ENCODE peak calls at places on chromosomes 1 and 21, in five cellular contexts. One of them, this sample, is unnamed.

GRCh38 chr1:220217383-220217988 is 54.8 kb downstream of the RAB3GAP2 start:
- DNase-seq in A549: peak; percentile 15
- DNase-seq in foreskin fibroblast: peak; percentile 10
- DNase-seq in retinal pigment epithelial cell: no peak
- DNase-seq in fibroblast of pulmonary artery: no peak
- DNase-seq in this sample: no peak

GRCh38 chr1:182861994-182862393 is 22.8 kb downstream of the DHX9 start:
- DNase-seq in A549: no peak
- DNase-seq in foreskin fibroblast: no peak
- DNase-seq in retinal pigment epithelial cell: no peak
- DNase-seq in fibroblast of pulmonary artery: peak; percentile 45
- DNase-seq in this sample: no peak

GRCh38 chr1:193013005-193013404 is 46.2 kb downstream of the UCHL5 start:
- DNase-seq in A549: no peak
- DNase-seq in foreskin fibroblast: peak; percentile 14
- DNase-seq in retinal pigment epithelial cell: no peak
- DNase-seq in fibroblast of pulmonary artery: peak; percentile 52
- DNase-seq in this sample: no peak

GRCh38 chr21:33848252-33848953 is 67.2 kb downstream of the ATP5PO start:
- DNase-seq in A549: no peak
- DNase-seq in foreskin fibroblast: no peak
- DNase-seq in retinal pigment epithelial cell: no peak
- DNase-seq in fibroblast of pulmonary artery: no peak
- DNase-seq in this sample: no peak

GRCh38 chr1:147664206-147664605 is 6.1 kb downstream of the ACP6 start:
- DNase-seq in A549: no peak
- DNase-seq in foreskin fibroblast: peak; percentile 50
- DNase-seq in retinal pigment epithelial cell: no peak
- DNase-seq in fibroblast of pulmonary artery: no peak
- DNase-seq in this sample: no peak

GRCh38 chr21:43306911-43307676 is 119.8 kb downstream of the SIK1 start:
- DNase-seq in A549: peak; percentile 56
- DNase-seq in foreskin fibroblast: peak; percentile 10
- DNase-seq in retinal pigment epithelial cell: no peak
- DNase-seq in fibroblast of pulmonary artery: no peak
- DNase-seq in this sample: no peak

GRCh38 chr1:97008226-97008625 is 286.6 kb downstream of the PTBP2 start:
- DNase-seq in A549: no peak
- DNase-seq in foreskin fibroblast: peak; percentile 54
- DNase-seq in retinal pigment epithelial cell: no peak
- DNase-seq in fibroblast of pulmonary artery: no peak
- DNase-seq in this sample: no peak

GRCh38 chr1:35554261-35555211 is 2.7 kb downstream of the KIAA0319L start:
- DNase-seq in A549: no peak
- DNase-seq in foreskin fibroblast: no peak
- DNase-seq in retinal pigment epithelial cell: no peak
- DNase-seq in fibroblast of pulmonary artery: no peak
- DNase-seq in this sample: no peak

GRCh38 chr1:18816808-18817207 is 42.7 kb downstream of the TAS1R2 start:
- DNase-seq in A549: no peak
- DNase-seq in foreskin fibroblast: no peak
- DNase-seq in retinal pigment epithelial cell: no peak
- DNase-seq in fibroblast of pulmonary artery: peak; percentile 2
- DNase-seq in this sample: no peak

GRCh38 chr21:44571844-44572782 is 1.4 kb upstream of the KRTAP10-4 start:
- DNase-seq in A549: no peak
- DNase-seq in foreskin fibroblast: no peak
- DNase-seq in retinal pigment epithelial cell: no peak
- DNase-seq in fibroblast of pulmonary artery: no peak
- DNase-seq in this sample: no peak

GRCh38 chr1:176811896-176812295 is 348.9 kb downstream of the PAPPA2 start:
- DNase-seq in A549: no peak
- DNase-seq in foreskin fibroblast: no peak
- DNase-seq in retinal pigment epithelial cell: no peak
- DNase-seq in fibroblast of pulmonary artery: no peak
- DNase-seq in this sample: no peak

GRCh38 chr1:83702349-83702748 is 296.6 kb downstream of the TTLL7 start:
- DNase-seq in A549: no peak
- DNase-seq in foreskin fibroblast: no peak
- DNase-seq in retinal pigment epithelial cell: no peak
- DNase-seq in fibroblast of pulmonary artery: no peak
- DNase-seq in this sample: no peak

GRCh38 chr21:45267390-45267760 is 20.3 kb downstream of the POFUT2 start:
- DNase-seq in A549: no peak
- DNase-seq in foreskin fibroblast: no peak
- DNase-seq in retinal pigment epithelial cell: no peak
- DNase-seq in fibroblast of pulmonary artery: no peak
- DNase-seq in this sample: no peak

GRCh38 chr1:36851087-36851486 is 183.2 kb downstream of the GRIK3 start:
- DNase-seq in A549: no peak
- DNase-seq in foreskin fibroblast: no peak
- DNase-seq in retinal pigment epithelial cell: no peak
- DNase-seq in fibroblast of pulmonary artery: no peak
- DNase-seq in this sample: no peak

GRCh38 chr1:65075123-65075976 is 72.7 kb upstream of the AK4 start:
- DNase-seq in A549: peak; percentile 66
- DNase-seq in foreskin fibroblast: peak; percentile 81
- DNase-seq in retinal pigment epithelial cell: peak; percentile 35
- DNase-seq in fibroblast of pulmonary artery: peak; percentile 85
- DNase-seq in this sample: no peak

GRCh38 chr1:7989762-7990428 is 28.4 kb downstream of the PARK7 start:
- DNase-seq in A549: no peak
- DNase-seq in foreskin fibroblast: no peak
- DNase-seq in retinal pigment epithelial cell: no peak
- DNase-seq in fibroblast of pulmonary artery: no peak
- DNase-seq in this sample: no peak

GRCh38 chr1:7993593-7994479 is 32.3 kb downstream of the ERRFI1 start:
- DNase-seq in A549: no peak
- DNase-seq in foreskin fibroblast: peak; percentile 77
- DNase-seq in retinal pigment epithelial cell: no peak
- DNase-seq in fibroblast of pulmonary artery: peak; percentile 58
- DNase-seq in this sample: peak; percentile 46

GRCh38 chr1:7992885-7993284 is 31.4 kb downstream of the PARK7 start:
- DNase-seq in A549: no peak
- DNase-seq in foreskin fibroblast: no peak
- DNase-seq in retinal pigment epithelial cell: no peak
- DNase-seq in fibroblast of pulmonary artery: no peak
- DNase-seq in this sample: no peak

GRCh38 chr1:7994827-7995226 is 31.3 kb downstream of the ERRFI1 start:
- DNase-seq in A549: no peak
- DNase-seq in foreskin fibroblast: no peak
- DNase-seq in retinal pigment epithelial cell: no peak
- DNase-seq in fibroblast of pulmonary artery: no peak
- DNase-seq in this sample: no peak

DNA sequence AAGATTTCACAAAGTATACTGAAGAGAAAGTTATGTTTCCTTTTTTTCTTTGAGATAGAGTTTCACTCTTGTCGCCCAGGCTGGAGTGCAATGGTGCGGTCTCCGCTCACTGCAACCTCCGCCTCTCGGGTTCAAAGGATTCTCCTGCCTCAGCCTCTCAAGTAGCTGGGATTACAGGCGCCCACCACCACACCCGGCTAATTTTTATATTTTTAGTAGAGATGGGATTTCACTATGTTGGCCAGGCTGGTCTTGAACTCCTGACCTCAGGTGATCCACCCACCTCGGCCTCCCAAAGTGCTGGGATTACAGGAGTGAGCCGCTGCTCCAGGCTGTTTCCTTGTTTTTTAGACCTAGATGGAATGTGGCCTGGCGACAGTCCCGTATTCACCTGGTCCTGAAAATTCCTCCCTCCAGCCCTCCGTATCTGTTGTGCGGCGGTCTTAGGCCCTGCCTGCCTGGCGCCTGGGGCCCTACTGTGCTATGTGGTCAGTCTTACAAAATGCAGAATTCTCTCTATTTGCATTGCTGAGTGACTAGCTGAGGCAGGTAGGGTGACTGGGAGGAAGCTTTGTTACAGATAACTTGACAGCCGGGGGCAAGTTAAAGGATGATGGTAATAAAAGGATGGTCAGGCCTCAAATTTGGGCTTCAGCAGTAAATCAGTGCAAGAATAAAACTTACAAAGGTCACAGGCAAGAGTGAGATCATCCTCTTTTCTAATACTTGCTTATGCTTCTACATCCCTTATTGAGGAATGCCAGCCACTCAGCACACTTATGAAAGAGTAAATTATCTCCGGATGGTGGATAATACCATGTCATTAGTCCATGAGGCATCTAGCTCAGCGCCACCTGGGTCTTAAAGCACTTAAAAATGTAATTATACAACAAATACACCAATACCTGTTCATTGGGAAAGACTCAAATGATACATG is 30.3 kb downstream of the PARK7 start:
- DNase-seq in A549: no peak
- DNase-seq in foreskin fibroblast: peak; percentile 71
- DNase-seq in retinal pigment epithelial cell: no peak
- DNase-seq in fibroblast of pulmonary artery: no peak
- DNase-seq in this sample: no peak
- H3K4me3 ChIP-seq in A549: no peak overlapping the region
- H3K4me3 ChIP-seq in foreskin fibroblast: no peak overlapping the region
- H3K4me3 ChIP-seq in retinal pigment epithelial cell: no peak overlapping the region
- H3K4me3 ChIP-seq in fibroblast of pulmonary artery: no peak overlapping the region
- H3K4me3 ChIP-seq in this sample: no peak overlapping the region

DNA sequence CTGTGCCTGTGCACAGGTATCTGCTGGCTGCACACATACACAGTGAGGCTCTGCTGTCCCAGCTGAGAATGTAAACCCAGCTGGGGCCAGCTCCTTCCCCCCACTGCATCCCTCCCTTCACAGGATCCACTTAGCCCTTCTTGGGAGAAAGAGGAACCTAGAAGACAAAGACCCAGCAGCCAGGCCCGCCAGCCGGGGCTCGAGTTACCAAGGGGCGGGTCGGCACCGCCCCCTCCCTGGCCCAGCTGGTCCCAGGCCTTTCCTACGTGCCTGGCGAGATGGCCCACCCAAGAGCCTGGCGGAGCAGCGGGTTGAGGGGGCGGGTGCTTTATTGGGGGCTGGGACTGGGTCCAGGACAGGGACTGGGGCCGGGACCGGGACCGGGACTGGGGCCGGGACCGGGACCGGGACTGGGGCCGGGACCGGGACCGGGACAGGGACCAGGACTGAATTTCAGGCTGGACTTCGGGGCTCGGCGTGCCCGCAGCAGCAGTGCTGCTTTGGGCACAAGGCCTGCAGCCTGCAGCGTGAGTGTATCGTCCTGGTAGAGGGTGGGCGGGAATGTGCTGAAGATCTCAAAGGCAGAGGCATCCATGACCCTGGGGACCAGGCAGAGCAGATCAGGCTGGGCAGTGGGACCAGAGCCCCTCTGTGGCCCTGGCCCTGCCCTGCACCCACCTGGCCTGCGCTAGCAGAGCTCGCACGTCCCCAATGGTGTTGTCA is 2.2 kb downstream of the SH3BGRL3 start:
- DNase-seq in A549: no peak
- DNase-seq in foreskin fibroblast: peak; percentile 75
- DNase-seq in retinal pigment epithelial cell: no peak
- DNase-seq in fibroblast of pulmonary artery: no peak
- DNase-seq in this sample: no peak
- H3K4me3 ChIP-seq in A549: no peak overlapping the region
- H3K4me3 ChIP-seq in foreskin fibroblast: peak overlapping the region; percentile 60
- H3K4me3 ChIP-seq in retinal pigment epithelial cell: no peak overlapping the region
- H3K4me3 ChIP-seq in fibroblast of pulmonary artery: peak overlapping the region; percentile 81
- H3K4me3 ChIP-seq in this sample: peak overlapping the region; percentile 3

GRCh38 chr1:156436319-156437043 is 64.1 kb downstream of the MEF2D start:
- DNase-seq in A549: no peak
- DNase-seq in foreskin fibroblast: peak; percentile 24
- DNase-seq in retinal pigment epithelial cell: no peak
- DNase-seq in fibroblast of pulmonary artery: no peak
- DNase-seq in this sample: no peak

GRCh38 chr1:156437054-156437453 is 63.5 kb downstream of the MEF2D start:
- DNase-seq in A549: no peak
- DNase-seq in foreskin fibroblast: no peak
- DNase-seq in retinal pigment epithelial cell: no peak
- DNase-seq in fibroblast of pulmonary artery: no peak
- DNase-seq in this sample: no peak

GRCh38 chr1:156437465-156437864 is 63.1 kb downstream of the MEF2D start:
- DNase-seq in A549: no peak
- DNase-seq in foreskin fibroblast: no peak
- DNase-seq in retinal pigment epithelial cell: no peak
- DNase-seq in fibroblast of pulmonary artery: no peak
- DNase-seq in this sample: no peak

GRCh38 chr1:156434976-156435550 is 65.5 kb downstream of the MEF2D start:
- DNase-seq in A549: no peak
- DNase-seq in foreskin fibroblast: no peak
- DNase-seq in retinal pigment epithelial cell: no peak
- DNase-seq in fibroblast of pulmonary artery: no peak
- DNase-seq in this sample: no peak

DNA sequence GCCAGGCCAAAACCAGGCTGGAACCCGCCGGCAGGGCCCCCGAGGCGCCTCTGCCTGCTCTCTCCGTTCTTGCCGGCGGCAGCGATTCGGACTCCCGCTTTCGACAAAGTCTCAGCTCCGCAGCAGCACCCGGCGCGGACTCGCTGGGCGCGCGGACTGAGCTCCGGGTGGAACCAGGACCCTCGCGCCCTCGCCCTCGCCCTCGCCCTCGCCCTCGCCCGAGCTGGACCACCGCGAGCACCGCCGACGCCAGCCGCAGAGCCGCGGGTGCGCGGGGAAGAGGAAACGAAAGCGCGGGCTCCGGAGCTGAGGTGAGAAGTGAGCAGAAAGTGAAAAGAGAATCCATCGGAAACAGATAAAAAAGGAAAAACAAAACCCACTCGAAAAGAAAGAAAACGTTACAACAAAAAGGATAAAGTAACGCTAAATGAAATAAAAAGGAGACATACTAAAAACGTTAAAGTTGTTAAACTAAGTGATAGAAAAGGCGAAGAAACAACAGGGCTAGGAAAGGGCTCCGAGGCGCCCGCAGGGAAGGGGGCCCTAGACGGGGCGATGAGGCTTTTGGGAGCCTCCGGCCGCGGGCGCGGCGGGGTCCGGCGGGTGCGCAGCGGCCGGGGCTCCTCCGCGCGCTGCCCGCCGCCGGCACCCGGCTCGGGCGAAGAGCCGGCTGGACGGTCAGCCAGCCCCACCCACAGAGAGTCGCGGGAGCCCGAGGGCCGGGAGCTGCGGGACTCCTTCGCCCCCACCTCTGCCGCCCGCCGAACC is 64.8 kb downstream of the MEF2D start:
- DNase-seq in A549: no peak
- DNase-seq in foreskin fibroblast: peak; percentile 45
- DNase-seq in retinal pigment epithelial cell: no peak
- DNase-seq in fibroblast of pulmonary artery: no peak
- DNase-seq in this sample: no peak
- H3K4me3 ChIP-seq in A549: peak overlapping the region; percentile 25
- H3K4me3 ChIP-seq in foreskin fibroblast: peak overlapping the region; percentile 25
- H3K4me3 ChIP-seq in retinal pigment epithelial cell: no peak overlapping the region
- H3K4me3 ChIP-seq in fibroblast of pulmonary artery: no peak overlapping the region
- H3K4me3 ChIP-seq in this sample: no peak overlapping the region

DNA sequence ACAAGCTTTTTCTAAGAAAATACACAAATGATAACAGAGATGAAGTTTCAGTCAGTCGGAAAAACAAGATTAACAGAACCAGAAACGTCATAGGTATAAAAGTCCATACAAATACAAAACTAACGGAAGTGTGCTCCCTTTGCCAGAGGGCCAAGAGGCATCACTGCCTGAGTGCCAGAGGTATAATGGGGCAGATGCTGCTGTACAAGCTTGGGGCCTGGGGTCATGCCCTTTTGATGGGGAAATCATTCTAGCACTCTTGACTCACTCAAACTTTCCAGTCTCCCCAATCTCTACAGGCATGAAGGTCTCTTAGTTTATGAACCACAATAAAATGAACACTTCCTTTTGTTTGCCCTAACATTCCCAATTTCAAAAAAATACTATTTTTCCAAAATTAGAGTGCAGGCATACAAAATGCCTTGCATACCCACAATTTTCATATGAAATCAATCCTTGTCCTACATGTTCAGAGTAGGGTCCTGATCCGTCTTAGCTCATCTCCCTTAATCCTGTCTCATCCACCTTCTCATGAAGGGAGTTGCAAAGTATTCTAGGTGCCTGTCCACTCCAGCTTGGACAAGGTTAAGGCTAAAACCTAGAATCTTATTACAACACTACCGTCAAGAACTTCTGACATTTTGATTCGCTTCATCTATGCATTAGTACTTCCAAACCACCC is 1.5 kb downstream of the RPL22 start:
- DNase-seq in A549: no peak
- DNase-seq in foreskin fibroblast: peak; percentile 47
- DNase-seq in retinal pigment epithelial cell: no peak
- DNase-seq in fibroblast of pulmonary artery: no peak
- DNase-seq in this sample: no peak
- H3K4me3 ChIP-seq in A549: peak overlapping the region; percentile 96
- H3K4me3 ChIP-seq in foreskin fibroblast: peak overlapping the region; percentile 73
- H3K4me3 ChIP-seq in retinal pigment epithelial cell: peak overlapping the region; percentile 98
- H3K4me3 ChIP-seq in fibroblast of pulmonary artery: peak overlapping the region; percentile 99
- H3K4me3 ChIP-seq in this sample: peak overlapping the region; percentile 98